ENCODE peak calls at places on chromosomes 4 and X, in nine cellular contexts. One of them, this sample, is unnamed.

GRCh38 chr4:48483777-48484493 is 792 bp downstream of the SLC10A4 start:
- DNase-seq in fibroblast of mammary gland: no peak
- DNase-seq in endothelial cell: no peak
- DNase-seq in fibroblast of pulmonary artery: no peak
- DNase-seq in fibroblast of villous mesenchyme: no peak
- DNase-seq in right atrium auricular region: no peak
- DNase-seq in heart right ventricle: no peak
- DNase-seq in PC-9: no peak
- DNase-seq in BE2C: peak
- DNase-seq in this sample: no peak

GRCh38 chr4:164012396-164013027 is 518.0 kb downstream of the TMA16 start:
- DNase-seq in fibroblast of pulmonary artery: peak
- DNase-seq in fibroblast of villous mesenchyme: no peak
- DNase-seq in endothelial cell: peak
- DNase-seq in fibroblast of mammary gland: peak
- DNase-seq in heart right ventricle: no peak
- DNase-seq in PC-9: no peak
- DNase-seq in right atrium auricular region: no peak
- DNase-seq in BE2C: peak
- DNase-seq in this sample: no peak

GRCh38 chr4:54937501-54937900 is 187.9 kb downstream of the KDR start:
- DNase-seq in endothelial cell: no peak
- DNase-seq in heart right ventricle: no peak
- DNase-seq in fibroblast of mammary gland: no peak
- DNase-seq in BE2C: no peak
- DNase-seq in fibroblast of pulmonary artery: peak
- DNase-seq in PC-9: no peak
- DNase-seq in right atrium auricular region: no peak
- DNase-seq in fibroblast of villous mesenchyme: no peak
- DNase-seq in this sample: no peak

GRCh38 chr4:61590881-61591280 is 390.8 kb downstream of the ADGRL3 start:
- DNase-seq in right atrium auricular region: no peak
- DNase-seq in heart right ventricle: no peak
- DNase-seq in fibroblast of pulmonary artery: no peak
- DNase-seq in PC-9: no peak
- DNase-seq in fibroblast of mammary gland: no peak
- DNase-seq in fibroblast of villous mesenchyme: no peak
- DNase-seq in endothelial cell: peak
- DNase-seq in BE2C: no peak
- DNase-seq in this sample: no peak

GRCh38 chr4:145333786-145334185 is 147.9 kb upstream of the SMAD1 start:
- DNase-seq in endothelial cell: no peak
- DNase-seq in fibroblast of pulmonary artery: no peak
- DNase-seq in fibroblast of villous mesenchyme: no peak
- DNase-seq in fibroblast of mammary gland: no peak
- DNase-seq in PC-9: no peak
- DNase-seq in heart right ventricle: no peak
- DNase-seq in right atrium auricular region: no peak
- DNase-seq in BE2C: no peak
- DNase-seq in this sample: no peak

GRCh38 chr4:4594531-4594930 is 52.7 kb upstream of the STX18 start:
- DNase-seq in BE2C: no peak
- DNase-seq in fibroblast of pulmonary artery: no peak
- DNase-seq in fibroblast of villous mesenchyme: no peak
- DNase-seq in heart right ventricle: no peak
- DNase-seq in right atrium auricular region: no peak
- DNase-seq in fibroblast of mammary gland: peak
- DNase-seq in endothelial cell: no peak
- DNase-seq in PC-9: no peak
- DNase-seq in this sample: peak

GRCh38 chrX:17547658-17548057 is 172.7 kb downstream of the NHS start:
- DNase-seq in right atrium auricular region: no peak
- DNase-seq in fibroblast of pulmonary artery: peak
- DNase-seq in fibroblast of villous mesenchyme: peak
- DNase-seq in endothelial cell: no peak
- DNase-seq in heart right ventricle: peak
- DNase-seq in fibroblast of mammary gland: peak
- DNase-seq in BE2C: peak
- DNase-seq in PC-9: peak
- DNase-seq in this sample: peak

GRCh38 chr4:38174811-38175210 is 214.6 kb downstream of the PTTG2 start:
- DNase-seq in PC-9: no peak
- DNase-seq in heart right ventricle: no peak
- DNase-seq in BE2C: no peak
- DNase-seq in fibroblast of villous mesenchyme: no peak
- DNase-seq in fibroblast of pulmonary artery: no peak
- DNase-seq in right atrium auricular region: no peak
- DNase-seq in endothelial cell: no peak
- DNase-seq in fibroblast of mammary gland: peak
- DNase-seq in this sample: no peak

GRCh38 chr4:103204114-103204513 is 6.0 kb upstream of the CENPE start:
- DNase-seq in endothelial cell: no peak
- DNase-seq in BE2C: no peak
- DNase-seq in fibroblast of villous mesenchyme: peak
- DNase-seq in fibroblast of mammary gland: peak
- DNase-seq in right atrium auricular region: no peak
- DNase-seq in heart right ventricle: no peak
- DNase-seq in PC-9: no peak
- DNase-seq in fibroblast of pulmonary artery: peak
- DNase-seq in this sample: peak

GRCh38 chr4:185134176-185134869 is 8.7 kb upstream of the SLC25A4 start:
- DNase-seq in PC-9: no peak
- DNase-seq in endothelial cell: no peak
- DNase-seq in fibroblast of pulmonary artery: peak
- DNase-seq in heart right ventricle: no peak
- DNase-seq in right atrium auricular region: no peak
- DNase-seq in BE2C: peak
- DNase-seq in fibroblast of mammary gland: peak
- DNase-seq in fibroblast of villous mesenchyme: peak
- DNase-seq in this sample: peak

GRCh38 chr4:102787096-102787867 is 26.5 kb upstream of the MANBA start:
- DNase-seq in endothelial cell: no peak
- DNase-seq in fibroblast of villous mesenchyme: peak
- DNase-seq in BE2C: no peak
- DNase-seq in right atrium auricular region: no peak
- DNase-seq in fibroblast of pulmonary artery: peak
- DNase-seq in PC-9: no peak
- DNase-seq in fibroblast of mammary gland: peak
- DNase-seq in heart right ventricle: no peak
- DNase-seq in this sample: peak

GRCh38 chr4:155025762-155026457 is 182.5 kb upstream of the NPY2R start:
- DNase-seq in PC-9: no peak
- DNase-seq in heart right ventricle: peak
- DNase-seq in fibroblast of pulmonary artery: peak
- DNase-seq in fibroblast of mammary gland: peak
- DNase-seq in BE2C: peak
- DNase-seq in endothelial cell: peak
- DNase-seq in right atrium auricular region: no peak
- DNase-seq in fibroblast of villous mesenchyme: no peak
- DNase-seq in this sample: peak

GRCh38 chrX:12162420-12162819 is 24.1 kb downstream of the FRMPD4 start:
- DNase-seq in PC-9: no peak
- DNase-seq in fibroblast of pulmonary artery: no peak
- DNase-seq in fibroblast of villous mesenchyme: peak
- DNase-seq in right atrium auricular region: no peak
- DNase-seq in endothelial cell: no peak
- DNase-seq in heart right ventricle: no peak
- DNase-seq in fibroblast of mammary gland: peak
- DNase-seq in BE2C: no peak
- DNase-seq in this sample: peak

GRCh38 chr4:147842573-147842972 is 110.7 kb downstream of the ARHGAP10 start:
- DNase-seq in right atrium auricular region: no peak
- DNase-seq in fibroblast of villous mesenchyme: peak
- DNase-seq in BE2C: no peak
- DNase-seq in endothelial cell: no peak
- DNase-seq in PC-9: no peak
- DNase-seq in fibroblast of pulmonary artery: peak
- DNase-seq in heart right ventricle: peak
- DNase-seq in fibroblast of mammary gland: peak
- DNase-seq in this sample: peak

GRCh38 chrX:121009764-121010163 is 24.2 kb upstream of the CT47A1 start:
- DNase-seq in fibroblast of mammary gland: no peak
- DNase-seq in fibroblast of pulmonary artery: no peak
- DNase-seq in BE2C: no peak
- DNase-seq in fibroblast of villous mesenchyme: no peak
- DNase-seq in PC-9: no peak
- DNase-seq in right atrium auricular region: no peak
- DNase-seq in heart right ventricle: no peak
- DNase-seq in endothelial cell: no peak
- DNase-seq in this sample: no peak

GRCh38 chrX:40068048-40068447 is 29.7 kb downstream of the BCOR start:
- DNase-seq in heart right ventricle: no peak
- DNase-seq in right atrium auricular region: no peak
- DNase-seq in fibroblast of pulmonary artery: peak
- DNase-seq in endothelial cell: no peak
- DNase-seq in fibroblast of villous mesenchyme: no peak
- DNase-seq in BE2C: no peak
- DNase-seq in PC-9: no peak
- DNase-seq in fibroblast of mammary gland: peak
- DNase-seq in this sample: no peak

GRCh38 chr4:1594871-1595788 is 89.0 kb downstream of the FAM53A start:
- DNase-seq in fibroblast of pulmonary artery: no peak
- DNase-seq in right atrium auricular region: no peak
- DNase-seq in heart right ventricle: peak
- DNase-seq in PC-9: no peak
- DNase-seq in BE2C: peak
- DNase-seq in fibroblast of villous mesenchyme: no peak
- DNase-seq in fibroblast of mammary gland: no peak
- DNase-seq in endothelial cell: no peak
- DNase-seq in this sample: no peak

GRCh38 chr4:1593881-1594345 is 90.2 kb downstream of the FAM53A start:
- DNase-seq in endothelial cell: no peak
- DNase-seq in BE2C: peak
- DNase-seq in fibroblast of pulmonary artery: no peak
- DNase-seq in fibroblast of villous mesenchyme: no peak
- DNase-seq in fibroblast of mammary gland: no peak
- DNase-seq in heart right ventricle: peak
- DNase-seq in PC-9: no peak
- DNase-seq in right atrium auricular region: no peak
- DNase-seq in this sample: no peak

GRCh38 chr4:1597021-1597931 is 86.8 kb downstream of the FAM53A start:
- DNase-seq in right atrium auricular region: no peak
- DNase-seq in fibroblast of villous mesenchyme: no peak
- DNase-seq in PC-9: no peak
- DNase-seq in BE2C: no peak
- DNase-seq in fibroblast of pulmonary artery: no peak
- DNase-seq in heart right ventricle: peak
- DNase-seq in fibroblast of mammary gland: no peak
- DNase-seq in endothelial cell: no peak
- DNase-seq in this sample: no peak

GRCh38 chr4:1596393-1596792 is 87.7 kb downstream of the FAM53A start:
- DNase-seq in BE2C: no peak
- DNase-seq in fibroblast of villous mesenchyme: no peak
- DNase-seq in right atrium auricular region: no peak
- DNase-seq in endothelial cell: no peak
- DNase-seq in fibroblast of pulmonary artery: no peak
- DNase-seq in fibroblast of mammary gland: no peak
- DNase-seq in heart right ventricle: peak
- DNase-seq in PC-9: no peak
- DNase-seq in this sample: no peak

GRCh38 chr4:1595789-1596325 is 88.3 kb downstream of the FAM53A start:
- DNase-seq in PC-9: no peak
- DNase-seq in heart right ventricle: peak
- DNase-seq in fibroblast of mammary gland: no peak
- DNase-seq in endothelial cell: no peak
- DNase-seq in right atrium auricular region: no peak
- DNase-seq in fibroblast of pulmonary artery: no peak
- DNase-seq in fibroblast of villous mesenchyme: no peak
- DNase-seq in BE2C: no peak
- DNase-seq in this sample: no peak
- TF ChIP-seq CTCF in PC-9: no peak
- TF ChIP-seq CTCF in heart right ventricle: no peak
- TF ChIP-seq CTCF in fibroblast of mammary gland: no peak
- TF ChIP-seq CTCF in endothelial cell: no peak
- TF ChIP-seq CTCF in right atrium auricular region: no peak
- TF ChIP-seq CTCF in fibroblast of pulmonary artery: no peak
- TF ChIP-seq CTCF in fibroblast of villous mesenchyme: no peak
- TF ChIP-seq CTCF in BE2C: no peak
- TF ChIP-seq CTCF in this sample: no peak

DNA sequence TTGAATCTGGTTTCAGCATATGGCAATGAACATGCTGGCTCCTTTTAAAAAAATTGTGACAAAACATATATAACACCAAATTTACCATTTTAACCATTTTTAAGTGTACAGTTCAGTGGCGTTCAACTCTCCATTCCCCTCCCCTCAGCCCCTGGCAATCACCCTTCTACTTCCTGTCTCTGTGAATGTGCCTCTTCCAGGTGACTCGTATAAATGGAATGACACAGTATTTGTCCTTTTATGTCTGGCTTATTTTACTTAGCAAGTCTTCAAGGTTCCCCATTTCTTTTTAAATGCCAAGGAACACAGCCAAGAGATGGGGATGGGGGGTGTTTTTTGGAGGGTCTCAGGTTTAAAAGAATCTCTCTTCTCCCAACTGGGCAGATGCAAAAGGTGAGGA is 35.4 kb upstream of the BCLAF3 start:
- DNase-seq in PC-9: peak
- DNase-seq in right atrium auricular region: no peak
- DNase-seq in heart right ventricle: no peak
- DNase-seq in fibroblast of mammary gland: peak
- DNase-seq in BE2C: no peak
- DNase-seq in fibroblast of pulmonary artery: peak
- DNase-seq in fibroblast of villous mesenchyme: peak
- DNase-seq in endothelial cell: no peak
- DNase-seq in this sample: peak
- TF ChIP-seq CTCF in PC-9: no peak
- TF ChIP-seq CTCF in right atrium auricular region: no peak
- TF ChIP-seq CTCF in heart right ventricle: no peak
- TF ChIP-seq CTCF in fibroblast of mammary gland: no peak
- TF ChIP-seq CTCF in BE2C: no peak
- TF ChIP-seq CTCF in fibroblast of pulmonary artery: no peak
- TF ChIP-seq CTCF in fibroblast of villous mesenchyme: no peak
- TF ChIP-seq CTCF in endothelial cell: no peak
- TF ChIP-seq CTCF in this sample: no peak

GRCh38 chr4:108181704-108182103 is 13.0 kb upstream of the LEF1 start:
- DNase-seq in heart right ventricle: no peak
- DNase-seq in fibroblast of villous mesenchyme: no peak
- DNase-seq in fibroblast of mammary gland: no peak
- DNase-seq in PC-9: no peak
- DNase-seq in fibroblast of pulmonary artery: no peak
- DNase-seq in endothelial cell: no peak
- DNase-seq in right atrium auricular region: no peak
- DNase-seq in BE2C: no peak
- DNase-seq in this sample: no peak
- TF ChIP-seq CTCF in heart right ventricle: no peak
- TF ChIP-seq CTCF in fibroblast of villous mesenchyme: peak
- TF ChIP-seq CTCF in fibroblast of mammary gland: no peak
- TF ChIP-seq CTCF in PC-9: no peak
- TF ChIP-seq CTCF in fibroblast of pulmonary artery: no peak
- TF ChIP-seq CTCF in endothelial cell: no peak
- TF ChIP-seq CTCF in right atrium auricular region: no peak
- TF ChIP-seq CTCF in BE2C: peak
- TF ChIP-seq CTCF in this sample: no peak

DNA sequence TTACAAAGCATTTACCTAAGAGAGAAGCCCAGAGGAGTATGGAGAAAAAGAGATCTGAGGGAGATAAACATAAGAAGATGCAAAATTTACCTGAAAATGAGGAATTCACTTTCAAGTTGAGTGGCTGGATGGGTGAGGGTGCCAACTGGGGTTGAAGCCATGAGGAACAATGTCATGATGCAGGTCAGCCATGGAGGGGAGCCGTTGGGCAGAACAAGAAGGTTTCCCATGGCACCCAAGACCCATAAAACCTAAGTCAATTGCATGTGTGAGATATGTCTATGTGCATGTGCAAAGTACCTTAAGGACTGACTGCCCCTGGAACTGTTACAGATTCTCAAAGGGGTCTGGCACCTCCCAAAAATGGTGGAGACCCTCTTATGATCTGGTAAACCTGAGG is 46.6 kb upstream of the PRRG1 start:
- DNase-seq in fibroblast of pulmonary artery: peak
- DNase-seq in endothelial cell: peak
- DNase-seq in PC-9: peak
- DNase-seq in heart right ventricle: peak
- DNase-seq in right atrium auricular region: no peak
- DNase-seq in fibroblast of mammary gland: peak
- DNase-seq in fibroblast of villous mesenchyme: peak
- DNase-seq in BE2C: peak
- DNase-seq in this sample: peak
- TF ChIP-seq CTCF in fibroblast of pulmonary artery: peak
- TF ChIP-seq CTCF in endothelial cell: no peak
- TF ChIP-seq CTCF in PC-9: peak
- TF ChIP-seq CTCF in heart right ventricle: peak
- TF ChIP-seq CTCF in right atrium auricular region: peak
- TF ChIP-seq CTCF in fibroblast of mammary gland: peak
- TF ChIP-seq CTCF in fibroblast of villous mesenchyme: peak
- TF ChIP-seq CTCF in BE2C: peak
- TF ChIP-seq CTCF in this sample: peak

This sample was measured in fibroblast of the aortic adventitia.